ENCODE peak calls at places on chromosomes 6 and 20, in seven cellular contexts. T, L, I, N, G, U and F are unnamed samples.

GRCh38 chr20:64226686-64227576 is 28.6 kb upstream of the PCMTD2 start:
- DNase-seq in T (no peak), L (peak; percentile 26), I (no peak), N (no peak), G (no peak), U (no peak), F (no peak)

GRCh38 chr6:34792605-34793500 is 970 bp downstream of the BLTP3A start:
- DNase-seq in T (no peak), L (no peak), I (no peak), N (peak; percentile 75), G (no peak), U (peak; percentile 25), F (peak; percentile 22)

GRCh38 chr20:38932457-38933120 is 6.4 kb downstream of the FAM83D start:
- DNase-seq in T (no peak), L (no peak), I (no peak), N (peak; percentile 84), G (peak; percentile 47), U (no peak), F (no peak)

GRCh38 chr20:5221078-5221430 is 94.2 kb downstream of the CDS2 start:
- DNase-seq in T (no peak), L (no peak), I (no peak), N (no peak), G (no peak), U (no peak), F (no peak)

GRCh38 chr6:30163090-30163917 is at the start of gene TRIM15:
- DNase-seq in T (no peak), L (no peak), I (no peak), N (no peak), G (no peak), U (peak; percentile 89), F (no peak)

GRCh38 chr6:9360881-9361280 is 925.5 kb upstream of the SLC35B3 start:
- DNase-seq in T (no peak), L (no peak), I (no peak), N (no peak), G (no peak), U (no peak), F (no peak)

GRCh38 chr20:23534801-23535593 is 33.3 kb downstream of the CST9L start:
- DNase-seq in T (no peak), L (no peak), I (no peak), N (no peak), G (no peak), U (no peak), F (no peak)

GRCh38 chr20:46954490-46955038 is 59.9 kb downstream of the EYA2 start:
- DNase-seq in T (peak; percentile 19), L (no peak), I (no peak), N (peak; percentile 75), G (peak; percentile 96), U (no peak), F (no peak)

GRCh38 chr6:84618046-84618752 is 146.2 kb downstream of the TBX18 start:
- DNase-seq in T (no peak), L (no peak), I (no peak), N (peak; percentile 95), G (peak; percentile 92), U (no peak), F (no peak)

GRCh38 chr6:166544294-166544605 is 42.2 kb downstream of the RAMACL start:
- DNase-seq in T (no peak), L (no peak), I (no peak), N (no peak), G (no peak), U (no peak), F (no peak)

GRCh38 chr6:149809798-149810197 is 54.4 kb downstream of the LRP11 start:
- DNase-seq in T (no peak), L (no peak), I (no peak), N (no peak), G (no peak), U (no peak), F (no peak)

GRCh38 chr6:43814865-43815264 is 44.9 kb downstream of the VEGFA start:
- DNase-seq in T (no peak), L (no peak), I (no peak), N (no peak), G (no peak), U (no peak), F (no peak)

GRCh38 chr6:104952911-104953409 is 3.9 kb upstream of the LIN28B start:
- DNase-seq in T (no peak), L (no peak), I (no peak), N (no peak), G (no peak), U (no peak), F (no peak)

GRCh38 chr6:23307516-23307915 is 738.1 kb downstream of the HDGFL1 start:
- DNase-seq in T (peak; percentile 13), L (no peak), I (no peak), N (no peak), G (no peak), U (no peak), F (no peak)

GRCh38 chr6:17151888-17152287 is 50.0 kb downstream of the STMND1 start:
- DNase-seq in T (no peak), L (no peak), I (no peak), N (no peak), G (no peak), U (no peak), F (no peak)

GRCh38 chr6:44224154-44224977 is 971 bp downstream of the SLC29A1 start:
- DNase-seq in T (no peak), L (no peak), I (no peak), N (peak; percentile 28), G (no peak), U (no peak), F (no peak)

GRCh38 chr6:90148867-90149266 is 147.8 kb downstream of the BACH2 start:
- DNase-seq in T (no peak), L (no peak), I (no peak), N (no peak), G (no peak), U (no peak), F (no peak)

GRCh38 chr20:30167540-30167939 is 1089.9 kb upstream of the DEFB115 start:
- DNase-seq in T (no peak), L (no peak), I (no peak), N (no peak), G (no peak), U (no peak), F (no peak)

GRCh38 chr6:146543211-146543939 is at the start of gene RAB32:
- DNase-seq in T (no peak), L (peak; percentile 95), I (peak; percentile 9), N (peak; percentile 93), G (peak; percentile 94), U (peak; percentile 93), F (peak; percentile 91)

GRCh38 chr6:169791721-169792131 is 40.3 kb downstream of the ERMARD start:
- DNase-seq in T (no peak), L (no peak), I (no peak), N (no peak), G (no peak), U (no peak), F (no peak)

GRCh38 chr6:142945071-142945445 is at the start of gene HIVEP2:
- DNase-seq in T (no peak), L (peak; percentile 93), I (peak; percentile 82), N (peak; percentile 91), G (peak; percentile 54), U (peak; percentile 91), F (peak; percentile 94)

GRCh38 chr6:20447157-20447556 is 45.5 kb downstream of the E2F3 start:
- DNase-seq in T (no peak), L (no peak), I (no peak), N (peak; percentile 41), G (no peak), U (no peak), F (no peak)

GRCh38 chr20:53296451-53297153 is 297.0 kb downstream of the ZNF217 start:
- DNase-seq in T (no peak), L (no peak), I (no peak), N (no peak), G (no peak), U (no peak), F (no peak)

GRCh38 chr6:75932067-75932466 is 140.4 kb downstream of the IMPG1 start:
- DNase-seq in T (no peak), L (no peak), I (no peak), N (peak; percentile 34), G (no peak), U (no peak), F (no peak)

GRCh38 chr6:122803056-122803695 is 14.1 kb downstream of the SMPDL3A start:
- DNase-seq in T (no peak), L (no peak), I (no peak), N (peak; percentile 34), G (no peak), U (no peak), F (no peak)

GRCh38 chr6:137353346-137353745 is 134.2 kb upstream of the IFNGR1 start:
- DNase-seq in T (no peak), L (no peak), I (no peak), N (peak; percentile 10), G (no peak), U (no peak), F (no peak)

GRCh38 chr20:11917663-11918062 is at the start of gene BTBD3:
- DNase-seq in T (peak; percentile 42), L (peak; percentile 60), I (no peak), N (peak; percentile 78), G (peak; percentile 33), U (peak; percentile 68), F (peak; percentile 54)

GRCh38 chr6:6560909-6561308 is 27.6 kb upstream of the LY86 start:
- DNase-seq in T (no peak), L (no peak), I (no peak), N (no peak), G (no peak), U (no peak), F (no peak)

GRCh38 chr6:111105578-111105977 is 18.3 kb downstream of the SLC16A10 start:
- DNase-seq in T (no peak), L (peak; percentile 93), I (no peak), N (peak; percentile 36), G (peak; percentile 12), U (peak; percentile 92), F (peak; percentile 27)

GRCh38 chr6:20564777-20565176 is 30.5 kb downstream of the CDKAL1 start:
- DNase-seq in T (no peak), L (no peak), I (no peak), N (no peak), G (no peak), U (no peak), F (no peak)

GRCh38 chr6:13006578-13007300 is 290.2 kb downstream of the PHACTR1 start:
- DNase-seq in T (no peak), L (no peak), I (no peak), N (peak; percentile 64), G (no peak), U (no peak), F (no peak)

GRCh38 chr6:106976270-106976669 is 1.7 kb upstream of the CD24 start:
- DNase-seq in T (no peak), L (no peak), I (no peak), N (no peak), G (no peak), U (peak; percentile 62), F (no peak)